ENCODE peak calls at places on chromosomes 5 and 9, in six cellular contexts. E, N, X, K, R and F are unnamed samples.
A peak's percentile ranks its signal among the peaks of the same experiment; 100 is the strongest.

GRCh38 chr9:22446589-22446949 is at the start of gene DMRTA1:
- DNase-seq in E (peak; percentile 88), N (peak; percentile 65), X (peak; percentile 94), K (peak; percentile 72), R (peak; percentile 20), F (peak; percentile 61)

GRCh38 chr5:31944683-31945445 is 229.3 kb downstream of the GOLPH3 start:
- DNase-seq in E (no peak), N (no peak), X (peak; percentile 57), K (peak; percentile 13), R (no peak), F (no peak)

GRCh38 chr5:39519566-39520231 is 94.9 kb upstream of the DAB2 start:
- DNase-seq in E (no peak), N (no peak), X (no peak), K (no peak), R (no peak), F (no peak)

GRCh38 chr9:76255781-76256455 is 138.3 kb downstream of the RFK start:
- DNase-seq in E (no peak), N (peak; percentile 74), X (no peak), K (peak; percentile 36), R (no peak), F (no peak)

GRCh38 chr9:69601698-69602097 is 70.5 kb downstream of the APBA1 start:
- DNase-seq in E (no peak), N (no peak), X (no peak), K (no peak), R (no peak), F (no peak)

GRCh38 chr9:11194249-11194648 is 581.4 kb upstream of the PTPRD start:
- DNase-seq in E (no peak), N (no peak), X (no peak), K (no peak), R (no peak), F (no peak)

GRCh38 chr9:76537150-76537646 is 78.2 kb downstream of the GCNT1 start:
- DNase-seq in E (peak; percentile 60), N (no peak), X (no peak), K (peak; percentile 15), R (no peak), F (no peak)

GRCh38 chr5:38718874-38719391 is 126.9 kb upstream of the OSMR start:
- DNase-seq in E (no peak), N (no peak), X (no peak), K (no peak), R (no peak), F (no peak)

GRCh38 chr5:178120661-178121357 is 7.5 kb downstream of the N4BP3 start:
- DNase-seq in E (peak; percentile 91), N (peak; percentile 86), X (peak; percentile 89), K (peak; percentile 94), R (peak; percentile 94), F (peak; percentile 88)

GRCh38 chr5:118253401-118254061 is 734.8 kb downstream of the DTWD2 start:
- DNase-seq in E (no peak), N (no peak), X (no peak), K (no peak), R (no peak), F (no peak)

GRCh38 chr5:65279603-65280002 is 202.1 kb downstream of the ADAMTS6 start:
- DNase-seq in E (no peak), N (no peak), X (no peak), K (no peak), R (no peak), F (no peak)

GRCh38 chr5:154373729-154374179 is 72.0 kb upstream of the SAP30L start:
- DNase-seq in E (no peak), N (no peak), X (no peak), K (no peak), R (no peak), F (no peak)

GRCh38 chr5:66647146-66647856 is 51.1 kb downstream of the MAST4 start:
- DNase-seq in E (no peak), N (no peak), X (no peak), K (no peak), R (no peak), F (no peak)

GRCh38 chr9:129572052-129572425 is 48.9 kb downstream of the C9orf50 start:
- DNase-seq in E (no peak), N (no peak), X (no peak), K (no peak), R (no peak), F (no peak)

GRCh38 chr5:157491471-157491870 is 31.5 kb downstream of the NIPAL4 start:
- DNase-seq in E (no peak), N (no peak), X (peak; percentile 59), K (no peak), R (no peak), F (no peak)

GRCh38 chr9:94801242-94801641 is 74.7 kb downstream of the AOPEP start:
- DNase-seq in E (no peak), N (no peak), X (no peak), K (no peak), R (no peak), F (no peak)

GRCh38 chr9:137757139-137757538 is 120.4 kb upstream of the CACNA1B start:
- DNase-seq in E (no peak), N (peak; percentile 41), X (no peak), K (no peak), R (no peak), F (peak; percentile 30)

GRCh38 chr5:157328277-157328912 is 62.5 kb downstream of the CYFIP2 start:
- DNase-seq in E (no peak), N (peak; percentile 69), X (no peak), K (peak; percentile 58), R (peak; percentile 35), F (peak; percentile 76)

GRCh38 chr5:127979475-127979874 is 104.1 kb upstream of the SLC12A2 start:
- DNase-seq in E (no peak), N (no peak), X (no peak), K (no peak), R (no peak), F (no peak)

GRCh38 chr9:74282526-74283253 is 214.4 kb upstream of the RORB start:
- DNase-seq in E (no peak), N (no peak), X (no peak), K (no peak), R (no peak), F (no peak)

GRCh38 chr5:132138260-132138659 is 64.7 kb downstream of the CSF2 start:
- DNase-seq in E (no peak), N (no peak), X (no peak), K (no peak), R (no peak), F (no peak)

GRCh38 chr9:18347381-18348084 is 126.4 kb upstream of the ADAMTSL1 start:
- DNase-seq in E (no peak), N (no peak), X (no peak), K (no peak), R (no peak), F (no peak)

GRCh38 chr9:37971107-37971459 is 67.2 kb upstream of the SLC25A51 start:
- DNase-seq in E (peak; percentile 28), N (no peak), X (no peak), K (no peak), R (no peak), F (no peak)

GRCh38 chr5:142109356-142110045 is 922 bp downstream of the NDFIP1 start:
- DNase-seq in E (no peak), N (no peak), X (no peak), K (peak; percentile 14), R (no peak), F (no peak)
- TF ChIP-seq POLR2A in E (no peak), N (no peak), X (no peak), K (no peak), R (no peak), F (no peak)

GRCh38 chr9:109414125-109414785 is 83.9 kb downstream of the PTPN3 start:
- DNase-seq in E (no peak), N (no peak), X (no peak), K (no peak), R (no peak), F (no peak)

GRCh38 chr9:109417054-109417453 is 81.1 kb downstream of the PTPN3 start:
- DNase-seq in E (no peak), N (no peak), X (no peak), K (peak; percentile 31), R (no peak), F (no peak)

GRCh38 chr9:109417585-109418544 is 80.2 kb downstream of the PTPN3 start:
- DNase-seq in E (no peak), N (no peak), X (no peak), K (no peak), R (no peak), F (no peak)

GRCh38 chr9:109418827-109419226 is 79.3 kb downstream of the PTPN3 start:
- DNase-seq in E (no peak), N (no peak), X (no peak), K (no peak), R (no peak), F (no peak)

DNA sequence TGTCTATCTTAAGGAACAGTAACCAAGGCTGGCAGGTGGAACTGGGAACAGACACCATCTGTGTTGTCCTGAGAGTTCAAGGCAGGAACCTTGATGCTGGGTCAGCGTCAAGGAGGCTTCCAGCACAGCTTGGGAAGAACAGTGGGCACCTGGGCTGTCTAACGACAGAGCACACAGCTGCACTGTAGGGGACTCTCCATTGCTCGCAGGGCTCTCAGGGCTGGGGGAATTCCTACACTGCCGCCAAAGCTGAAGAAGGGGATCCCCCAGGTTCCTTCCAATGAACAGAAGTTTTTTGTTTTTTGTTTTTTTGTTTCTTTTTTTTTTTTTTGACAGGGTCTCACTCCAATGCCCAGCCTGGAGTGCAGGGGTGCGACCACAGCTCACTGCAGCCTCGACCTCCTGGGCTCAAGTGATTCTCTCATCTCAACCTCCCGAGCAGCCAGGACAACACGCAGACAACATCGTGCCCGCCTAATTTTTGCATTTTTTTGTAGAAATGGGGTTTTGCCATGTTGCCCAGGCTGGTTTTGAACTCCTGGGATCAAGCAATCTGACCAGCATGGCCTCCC is 81.9 kb downstream of the PTPN3 start:
- DNase-seq in E (no peak), N (no peak), X (no peak), K (no peak), R (no peak), F (no peak)
- TF ChIP-seq POLR2A in E (no peak), N (no peak), X (no peak), K (no peak), R (no peak), F (no peak)

GRCh38 chr9:5569357-5569756 is 59.0 kb downstream of the PDCD1LG2 start:
- DNase-seq in E (no peak), N (no peak), X (no peak), K (no peak), R (no peak), F (no peak)
- TF ChIP-seq POLR2A in E (no peak), N (no peak), X (no peak), K (no peak), R (no peak), F (no peak)

GRCh38 chr5:172453986-172454354 is 355 bp downstream of the SH3PXD2B start:
- DNase-seq in E (no peak), N (peak; percentile 79), X (no peak), K (peak; percentile 42), R (no peak), F (no peak)

GRCh38 chr5:172455087-172455381 is 709 bp upstream of the SH3PXD2B start:
- DNase-seq in E (no peak), N (no peak), X (no peak), K (peak; percentile 10), R (no peak), F (no peak)

GRCh38 chr5:172455511-172456061 is 1.3 kb upstream of the SH3PXD2B start:
- DNase-seq in E (no peak), N (no peak), X (no peak), K (peak; percentile 9), R (no peak), F (no peak)

GRCh38 chr5:172453206-172453985 is 929 bp downstream of the SH3PXD2B start:
- DNase-seq in E (no peak), N (peak; percentile 78), X (no peak), K (peak; percentile 43), R (no peak), F (no peak)

GRCh38 chr5:172454355-172455086 is at the start of gene SH3PXD2B:
- DNase-seq in E (peak; percentile 84), N (peak; percentile 79), X (peak; percentile 94), K (peak; percentile 65), R (no peak), F (peak; percentile 61)
- TF ChIP-seq POLR2A in E (peak; percentile 49), N (peak; percentile 59), X (no peak), K (no peak), R (no peak), F (peak; percentile 50)